ENCODE peak calls at places on chromosomes 2 and 18, in seven cellular contexts. One of them, this sample, is unnamed.

GRCh38 chr2:218406949-218407703 is 7.5 kb downstream of the CTDSP1 start:
- DNase-seq in GM23248: peak
- DNase-seq in AG09309: no peak
- DNase-seq in SJSA1: no peak
- DNase-seq in small intestine: peak
- DNase-seq in fibroblast of lung: peak
- DNase-seq in OCI-LY7: no peak
- DNase-seq in this sample: peak

GRCh38 chr2:215728504-215729065 is 284.8 kb downstream of the MREG start:
- DNase-seq in GM23248: peak
- DNase-seq in AG09309: peak
- DNase-seq in SJSA1: no peak
- DNase-seq in small intestine: no peak
- DNase-seq in fibroblast of lung: peak
- DNase-seq in OCI-LY7: no peak
- DNase-seq in this sample: peak

GRCh38 chr2:219273887-219274391 is 5.2 kb upstream of the DNAJB2 start:
- DNase-seq in GM23248: peak
- DNase-seq in AG09309: no peak
- DNase-seq in SJSA1: no peak
- DNase-seq in small intestine: no peak
- DNase-seq in fibroblast of lung: peak
- DNase-seq in OCI-LY7: no peak
- DNase-seq in this sample: peak

GRCh38 chr18:34880882-34881852 is 160.0 kb upstream of the MAPRE2 start:
- DNase-seq in GM23248: peak
- DNase-seq in AG09309: no peak
- DNase-seq in SJSA1: no peak
- DNase-seq in small intestine: peak
- DNase-seq in fibroblast of lung: peak
- DNase-seq in OCI-LY7: no peak
- DNase-seq in this sample: no peak

GRCh38 chr2:127558911-127559310 is 23.4 kb downstream of the MYO7B start:
- DNase-seq in GM23248: no peak
- DNase-seq in AG09309: no peak
- DNase-seq in SJSA1: peak
- DNase-seq in small intestine: no peak
- DNase-seq in fibroblast of lung: no peak
- DNase-seq in OCI-LY7: no peak
- DNase-seq in this sample: no peak

GRCh38 chr2:179856205-179856604 is 5.2 kb downstream of the ZNF385B start:
- DNase-seq in GM23248: no peak
- DNase-seq in AG09309: no peak
- DNase-seq in SJSA1: no peak
- DNase-seq in small intestine: no peak
- DNase-seq in fibroblast of lung: no peak
- DNase-seq in OCI-LY7: peak
- DNase-seq in this sample: no peak

GRCh38 chr2:127985026-127985734 is 42.7 kb downstream of the SAP130 start:
- DNase-seq in GM23248: no peak
- DNase-seq in AG09309: no peak
- DNase-seq in SJSA1: no peak
- DNase-seq in small intestine: no peak
- DNase-seq in fibroblast of lung: no peak
- DNase-seq in OCI-LY7: no peak
- DNase-seq in this sample: no peak

GRCh38 chr2:21251216-21251971 is 127.6 kb downstream of the TDRD15 start:
- DNase-seq in GM23248: no peak
- DNase-seq in AG09309: no peak
- DNase-seq in SJSA1: no peak
- DNase-seq in small intestine: peak
- DNase-seq in fibroblast of lung: no peak
- DNase-seq in OCI-LY7: no peak
- DNase-seq in this sample: no peak

GRCh38 chr2:38526195-38526594 is 76.5 kb downstream of the HNRNPLL start:
- DNase-seq in GM23248: peak
- DNase-seq in AG09309: peak
- DNase-seq in SJSA1: no peak
- DNase-seq in small intestine: no peak
- DNase-seq in fibroblast of lung: no peak
- DNase-seq in OCI-LY7: no peak
- DNase-seq in this sample: no peak

GRCh38 chr2:241811209-241811951 is 2.4 kb downstream of the NEU4 start:
- DNase-seq in GM23248: no peak
- DNase-seq in AG09309: no peak
- DNase-seq in SJSA1: peak
- DNase-seq in small intestine: no peak
- DNase-seq in fibroblast of lung: no peak
- DNase-seq in OCI-LY7: no peak
- DNase-seq in this sample: no peak

GRCh38 chr2:40243581-40243980 is 208.3 kb downstream of the SLC8A1 start:
- DNase-seq in GM23248: peak
- DNase-seq in AG09309: peak
- DNase-seq in SJSA1: peak
- DNase-seq in small intestine: no peak
- DNase-seq in fibroblast of lung: peak
- DNase-seq in OCI-LY7: no peak
- DNase-seq in this sample: no peak

GRCh38 chr2:85288244-85288725 is 39.5 kb downstream of the TGOLN2 start:
- DNase-seq in GM23248: peak
- DNase-seq in AG09309: no peak
- DNase-seq in SJSA1: no peak
- DNase-seq in small intestine: peak
- DNase-seq in fibroblast of lung: peak
- DNase-seq in OCI-LY7: no peak
- DNase-seq in this sample: peak

GRCh38 chr2:216584112-216584511 is 49.1 kb upstream of the IGFBP2 start:
- DNase-seq in GM23248: no peak
- DNase-seq in AG09309: no peak
- DNase-seq in SJSA1: no peak
- DNase-seq in small intestine: no peak
- DNase-seq in fibroblast of lung: no peak
- DNase-seq in OCI-LY7: no peak
- DNase-seq in this sample: no peak

GRCh38 chr2:208827109-208827508 is 420.5 kb downstream of the PTH2R start:
- DNase-seq in GM23248: no peak
- DNase-seq in AG09309: no peak
- DNase-seq in SJSA1: no peak
- DNase-seq in small intestine: no peak
- DNase-seq in fibroblast of lung: no peak
- DNase-seq in OCI-LY7: no peak
- DNase-seq in this sample: no peak

GRCh38 chr2:74502720-74503505 is 3.5 kb upstream of the LBX2 start:
- DNase-seq in GM23248: peak
- DNase-seq in AG09309: peak
- DNase-seq in SJSA1: peak
- DNase-seq in small intestine: peak
- DNase-seq in fibroblast of lung: peak
- DNase-seq in OCI-LY7: no peak
- DNase-seq in this sample: peak

GRCh38 chr2:147937744-147938349 is 82.7 kb downstream of the ORC4 start:
- DNase-seq in GM23248: peak
- DNase-seq in AG09309: no peak
- DNase-seq in SJSA1: no peak
- DNase-seq in small intestine: peak
- DNase-seq in fibroblast of lung: peak
- DNase-seq in OCI-LY7: peak
- DNase-seq in this sample: peak

GRCh38 chr2:203394519-203395227 is 66.5 kb downstream of the ABI2 start:
- DNase-seq in GM23248: no peak
- DNase-seq in AG09309: no peak
- DNase-seq in SJSA1: no peak
- DNase-seq in small intestine: no peak
- DNase-seq in fibroblast of lung: no peak
- DNase-seq in OCI-LY7: no peak
- DNase-seq in this sample: no peak

GRCh38 chr2:114714316-114714715 is 271.9 kb downstream of the DPP10 start:
- DNase-seq in GM23248: no peak
- DNase-seq in AG09309: no peak
- DNase-seq in SJSA1: no peak
- DNase-seq in small intestine: no peak
- DNase-seq in fibroblast of lung: no peak
- DNase-seq in OCI-LY7: no peak
- DNase-seq in this sample: no peak

GRCh38 chr2:156649596-156649995 is 213.4 kb downstream of the GPD2 start:
- DNase-seq in GM23248: no peak
- DNase-seq in AG09309: no peak
- DNase-seq in SJSA1: no peak
- DNase-seq in small intestine: no peak
- DNase-seq in fibroblast of lung: peak
- DNase-seq in OCI-LY7: no peak
- DNase-seq in this sample: no peak

GRCh38 chr18:63140038-63140450 is 179.5 kb downstream of the BCL2 start:
- DNase-seq in GM23248: no peak
- DNase-seq in AG09309: no peak
- DNase-seq in SJSA1: no peak
- DNase-seq in small intestine: no peak
- DNase-seq in fibroblast of lung: no peak
- DNase-seq in OCI-LY7: no peak
- DNase-seq in this sample: no peak

GRCh38 chr18:63140997-63141776 is 178.4 kb downstream of the BCL2 start:
- DNase-seq in GM23248: no peak
- DNase-seq in AG09309: no peak
- DNase-seq in SJSA1: no peak
- DNase-seq in small intestine: no peak
- DNase-seq in fibroblast of lung: no peak
- DNase-seq in OCI-LY7: no peak
- DNase-seq in this sample: no peak

GRCh38 chr18:63142502-63143045 is 177.0 kb downstream of the BCL2 start:
- DNase-seq in GM23248: no peak
- DNase-seq in AG09309: no peak
- DNase-seq in SJSA1: no peak
- DNase-seq in small intestine: no peak
- DNase-seq in fibroblast of lung: no peak
- DNase-seq in OCI-LY7: no peak
- DNase-seq in this sample: no peak

GRCh38 chr18:63143246-63143847 is 176.2 kb downstream of the BCL2 start:
- DNase-seq in GM23248: no peak
- DNase-seq in AG09309: no peak
- DNase-seq in SJSA1: no peak
- DNase-seq in small intestine: no peak
- DNase-seq in fibroblast of lung: no peak
- DNase-seq in OCI-LY7: no peak
- DNase-seq in this sample: no peak

GRCh38 chr18:63141777-63142176 is 177.8 kb downstream of the BCL2 start:
- DNase-seq in GM23248: no peak
- DNase-seq in AG09309: no peak
- DNase-seq in SJSA1: no peak
- DNase-seq in small intestine: no peak
- DNase-seq in fibroblast of lung: no peak
- DNase-seq in OCI-LY7: peak
- DNase-seq in this sample: no peak
- H3K4me3 ChIP-seq in GM23248: no peak
- H3K4me3 ChIP-seq in AG09309: no peak
- H3K4me3 ChIP-seq in SJSA1: no peak
- H3K4me3 ChIP-seq in small intestine: no peak
- H3K4me3 ChIP-seq in fibroblast of lung: no peak
- H3K4me3 ChIP-seq in OCI-LY7: peak
- H3K4me3 ChIP-seq in this sample: no peak

GRCh38 chr2:201257941-201258665 is 2.2 kb upstream of the CASP8 start:
- DNase-seq in GM23248: peak
- DNase-seq in AG09309: peak
- DNase-seq in SJSA1: peak
- DNase-seq in small intestine: peak
- DNase-seq in fibroblast of lung: peak
- DNase-seq in OCI-LY7: peak
- DNase-seq in this sample: peak

GRCh38 chr2:201258666-201258999 is 1.7 kb upstream of the CASP8 start:
- DNase-seq in GM23248: no peak
- DNase-seq in AG09309: no peak
- DNase-seq in SJSA1: no peak
- DNase-seq in small intestine: no peak
- DNase-seq in fibroblast of lung: no peak
- DNase-seq in OCI-LY7: peak
- DNase-seq in this sample: no peak

GRCh38 chr2:201257381-201257940 is 2.9 kb upstream of the CASP8 start:
- DNase-seq in GM23248: no peak
- DNase-seq in AG09309: no peak
- DNase-seq in SJSA1: no peak
- DNase-seq in small intestine: no peak
- DNase-seq in fibroblast of lung: no peak
- DNase-seq in OCI-LY7: peak
- DNase-seq in this sample: no peak

GRCh38 chr2:201260302-201260800 is at the start of gene CASP8:
- DNase-seq in GM23248: peak
- DNase-seq in AG09309: no peak
- DNase-seq in SJSA1: no peak
- DNase-seq in small intestine: peak
- DNase-seq in fibroblast of lung: peak
- DNase-seq in OCI-LY7: peak
- DNase-seq in this sample: peak

GRCh38 chr2:201259216-201259615 is 1.1 kb upstream of the CASP8 start:
- DNase-seq in GM23248: no peak
- DNase-seq in AG09309: no peak
- DNase-seq in SJSA1: no peak
- DNase-seq in small intestine: no peak
- DNase-seq in fibroblast of lung: no peak
- DNase-seq in OCI-LY7: no peak
- DNase-seq in this sample: no peak
- H3K4me3 ChIP-seq in GM23248: peak
- H3K4me3 ChIP-seq in AG09309: no peak
- H3K4me3 ChIP-seq in SJSA1: peak
- H3K4me3 ChIP-seq in small intestine: no peak
- H3K4me3 ChIP-seq in fibroblast of lung: peak
- H3K4me3 ChIP-seq in OCI-LY7: peak
- H3K4me3 ChIP-seq in this sample: peak

DNA sequence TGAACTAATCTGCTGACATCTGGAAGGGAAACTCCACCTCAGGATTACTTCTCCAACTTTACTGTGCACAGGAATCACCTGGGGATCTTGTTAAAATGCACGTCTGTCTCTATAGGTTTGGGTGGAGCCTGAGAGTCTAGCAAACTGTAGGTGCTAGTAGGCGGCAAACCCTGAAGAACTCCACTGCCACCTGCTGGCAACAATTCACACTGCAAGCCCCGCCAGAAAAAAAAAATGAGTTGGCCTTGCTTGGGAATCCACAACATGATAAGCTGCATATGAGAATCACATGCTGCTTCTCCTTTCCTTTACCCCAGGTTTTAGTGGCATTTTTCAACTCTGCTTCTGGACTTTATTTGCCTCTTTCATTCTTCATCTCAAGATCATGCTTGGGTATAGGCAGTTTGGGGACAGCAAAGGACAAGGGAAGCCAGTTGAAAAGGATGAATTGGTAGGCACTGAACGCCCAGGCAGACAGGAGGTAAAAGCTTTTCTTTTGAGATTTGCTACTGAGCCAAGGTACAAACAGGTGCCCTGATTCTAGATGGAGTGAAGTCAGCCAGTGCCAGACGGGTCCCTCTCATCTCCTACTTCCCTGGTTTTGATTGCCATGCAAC is 88.8 kb downstream of the VIT start:
- DNase-seq in GM23248: peak
- DNase-seq in AG09309: peak
- DNase-seq in SJSA1: no peak
- DNase-seq in small intestine: peak
- DNase-seq in fibroblast of lung: peak
- DNase-seq in OCI-LY7: peak
- DNase-seq in this sample: peak
- H3K4me3 ChIP-seq in GM23248: no peak
- H3K4me3 ChIP-seq in AG09309: no peak
- H3K4me3 ChIP-seq in SJSA1: no peak
- H3K4me3 ChIP-seq in small intestine: no peak
- H3K4me3 ChIP-seq in fibroblast of lung: no peak
- H3K4me3 ChIP-seq in OCI-LY7: no peak
- H3K4me3 ChIP-seq in this sample: no peak

GRCh38 chr2:231621051-231621879 is 28.6 kb downstream of the TEX44 start:
- DNase-seq in GM23248: no peak
- DNase-seq in AG09309: no peak
- DNase-seq in SJSA1: no peak
- DNase-seq in small intestine: no peak
- DNase-seq in fibroblast of lung: no peak
- DNase-seq in OCI-LY7: no peak
- DNase-seq in this sample: peak
- H3K4me3 ChIP-seq in GM23248: no peak
- H3K4me3 ChIP-seq in AG09309: no peak
- H3K4me3 ChIP-seq in SJSA1: no peak
- H3K4me3 ChIP-seq in small intestine: no peak
- H3K4me3 ChIP-seq in fibroblast of lung: no peak
- H3K4me3 ChIP-seq in OCI-LY7: no peak
- H3K4me3 ChIP-seq in this sample: no peak